ENCODE peak calls at places on chromosomes 4 and X, in six cellular contexts. One of them, this sample, is unnamed.

GRCh38 chr4:181796502-181796901 is 446.7 kb upstream of the TENM3 start:
- DNase-seq in HCT116: no peak
- DNase-seq in GM12878: no peak
- DNase-seq in H1: no peak
- DNase-seq in K562: no peak
- DNase-seq in HepG2: no peak
- DNase-seq in this sample: no peak

GRCh38 chr4:153428816-153429592 is 37.2 kb upstream of the TMEM131L start:
- DNase-seq in HCT116: no peak
- DNase-seq in GM12878: no peak
- DNase-seq in H1: no peak
- DNase-seq in K562: no peak
- DNase-seq in HepG2: no peak
- DNase-seq in this sample: no peak

GRCh38 chrX:104566921-104567501 is 1.0 kb downstream of the IL1RAPL2 start:
- DNase-seq in HCT116: no peak
- DNase-seq in GM12878: no peak
- DNase-seq in H1: no peak
- DNase-seq in K562: no peak
- DNase-seq in HepG2: no peak
- DNase-seq in this sample: peak

GRCh38 chrX:698246-698645 is 67.7 kb downstream of the SHOX start:
- DNase-seq in HCT116: no peak
- DNase-seq in GM12878: no peak
- DNase-seq in H1: no peak
- DNase-seq in K562: no peak
- DNase-seq in HepG2: no peak
- DNase-seq in this sample: no peak

GRCh38 chrX:74063426-74064155 is 240.4 kb upstream of the ZCCHC13 start:
- DNase-seq in HCT116: no peak
- DNase-seq in GM12878: no peak
- DNase-seq in H1: no peak
- DNase-seq in K562: no peak
- DNase-seq in HepG2: no peak
- DNase-seq in this sample: no peak

GRCh38 chr4:133711817-133712216 is 489.8 kb downstream of the PABPC4L start:
- DNase-seq in HCT116: no peak
- DNase-seq in GM12878: no peak
- DNase-seq in H1: no peak
- DNase-seq in K562: no peak
- DNase-seq in HepG2: no peak
- DNase-seq in this sample: no peak

GRCh38 chrX:21528076-21528475 is 130.1 kb downstream of the KLHL34 start:
- DNase-seq in HCT116: no peak
- DNase-seq in GM12878: no peak
- DNase-seq in H1: no peak
- DNase-seq in K562: no peak
- DNase-seq in HepG2: no peak
- DNase-seq in this sample: no peak

GRCh38 chrX:856901-857300 is 226.3 kb downstream of the SHOX start:
- DNase-seq in HCT116: no peak
- DNase-seq in GM12878: no peak
- DNase-seq in H1: no peak
- DNase-seq in K562: no peak
- DNase-seq in HepG2: no peak
- DNase-seq in this sample: no peak

GRCh38 chrX:63186137-63186536 is 165.0 kb downstream of the SPIN4 start:
- DNase-seq in HCT116: peak
- DNase-seq in GM12878: no peak
- DNase-seq in H1: no peak
- DNase-seq in K562: no peak
- DNase-seq in HepG2: no peak
- DNase-seq in this sample: no peak

GRCh38 chr4:89283226-89283974 is 24.2 kb downstream of the GPRIN3 start:
- DNase-seq in HCT116: no peak
- DNase-seq in GM12878: no peak
- DNase-seq in H1: no peak
- DNase-seq in K562: no peak
- DNase-seq in HepG2: peak
- DNase-seq in this sample: no peak

GRCh38 chrX:72297953-72298730 is 7.6 kb downstream of the CITED1 start:
- DNase-seq in HCT116: no peak
- DNase-seq in GM12878: no peak
- DNase-seq in H1: no peak
- DNase-seq in K562: peak
- DNase-seq in HepG2: peak
- DNase-seq in this sample: peak

GRCh38 chrX:56232221-56233082 is at the start of gene KLF8:
- DNase-seq in HCT116: peak
- DNase-seq in GM12878: no peak
- DNase-seq in H1: no peak
- DNase-seq in K562: peak
- DNase-seq in HepG2: no peak
- DNase-seq in this sample: no peak

GRCh38 chr4:119693127-119693526 is 64.5 kb upstream of the PDE5A start:
- DNase-seq in HCT116: no peak
- DNase-seq in GM12878: no peak
- DNase-seq in H1: no peak
- DNase-seq in K562: no peak
- DNase-seq in HepG2: no peak
- DNase-seq in this sample: no peak

GRCh38 chr4:8353912-8354453 is 84.4 kb downstream of the HTRA3 start:
- DNase-seq in HCT116: no peak
- DNase-seq in GM12878: no peak
- DNase-seq in H1: no peak
- DNase-seq in K562: no peak
- DNase-seq in HepG2: no peak
- DNase-seq in this sample: no peak

GRCh38 chr4:25088342-25088952 is 57.7 kb upstream of the LGI2 start:
- DNase-seq in HCT116: no peak
- DNase-seq in GM12878: no peak
- DNase-seq in H1: no peak
- DNase-seq in K562: peak
- DNase-seq in HepG2: no peak
- DNase-seq in this sample: peak

GRCh38 chr4:32133734-32134133 is 1413.6 kb downstream of the PCDH7 start:
- DNase-seq in HCT116: no peak
- DNase-seq in GM12878: no peak
- DNase-seq in H1: no peak
- DNase-seq in K562: no peak
- DNase-seq in HepG2: no peak
- DNase-seq in this sample: no peak

GRCh38 chr4:10456270-10457254 is 664 bp downstream of the ZNF518B start:
- DNase-seq in HCT116: peak
- DNase-seq in GM12878: no peak
- DNase-seq in H1: no peak
- DNase-seq in K562: peak
- DNase-seq in HepG2: no peak
- DNase-seq in this sample: peak

GRCh38 chr4:59247032-59247431 is 1953.1 kb upstream of the ADGRL3 start:
- DNase-seq in HCT116: no peak
- DNase-seq in GM12878: no peak
- DNase-seq in H1: no peak
- DNase-seq in K562: no peak
- DNase-seq in HepG2: peak
- DNase-seq in this sample: peak

GRCh38 chr4:32858971-32859370 is 2138.8 kb downstream of the PCDH7 start:
- DNase-seq in HCT116: peak
- DNase-seq in GM12878: no peak
- DNase-seq in H1: no peak
- DNase-seq in K562: no peak
- DNase-seq in HepG2: no peak
- DNase-seq in this sample: no peak

GRCh38 chr4:53651142-53651720 is 59.9 kb upstream of the LNX1 start:
- DNase-seq in HCT116: no peak
- DNase-seq in GM12878: no peak
- DNase-seq in H1: no peak
- DNase-seq in K562: no peak
- DNase-seq in HepG2: no peak
- DNase-seq in this sample: no peak

GRCh38 chr4:136818811-136819210 is 713.5 kb downstream of the PCDH18 start:
- DNase-seq in HCT116: no peak
- DNase-seq in GM12878: no peak
- DNase-seq in H1: no peak
- DNase-seq in K562: no peak
- DNase-seq in HepG2: no peak
- DNase-seq in this sample: no peak
- TF ChIP-seq YY1 in HCT116: no peak
- TF ChIP-seq YY1 in GM12878: no peak
- TF ChIP-seq YY1 in H1: no peak
- TF ChIP-seq YY1 in K562: no peak
- TF ChIP-seq YY1 in HepG2: no peak
- TF ChIP-seq YY1 in this sample: no peak

DNA sequence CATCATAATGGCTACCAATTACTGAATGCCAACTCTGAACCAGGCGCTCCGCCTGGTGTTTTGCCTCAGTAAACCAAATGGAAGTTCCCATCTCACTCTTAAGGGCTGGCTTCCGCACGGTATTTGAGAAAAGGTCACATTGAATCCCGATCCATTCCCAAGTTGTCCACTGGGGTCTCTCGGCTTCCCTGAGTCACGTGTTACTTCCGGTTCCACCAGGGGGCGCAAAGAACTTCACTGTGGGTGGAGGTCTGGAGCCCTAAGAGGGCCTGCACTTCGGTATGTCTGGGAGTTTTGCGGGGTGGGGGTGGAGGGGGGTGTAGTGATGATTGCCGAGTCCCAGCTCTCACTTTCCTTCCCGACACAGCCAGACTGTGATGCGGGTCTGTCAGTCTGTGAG is 13.4 kb upstream of the NHS start:
- DNase-seq in HCT116: no peak
- DNase-seq in GM12878: no peak
- DNase-seq in H1: no peak
- DNase-seq in K562: peak
- DNase-seq in HepG2: peak
- DNase-seq in this sample: peak
- TF ChIP-seq RAD21 in HCT116: peak
- TF ChIP-seq RAD21 in GM12878: no peak
- TF ChIP-seq RAD21 in H1: peak
- TF ChIP-seq RAD21 in K562: no peak
- TF ChIP-seq RAD21 in HepG2: no peak
- TF ChIP-seq RAD21 in this sample: no peak

GRCh38 chrX:149630681-149631292 is 805 bp downstream of the TMEM185A start:
- DNase-seq in HCT116: no peak
- DNase-seq in GM12878: no peak
- DNase-seq in H1: no peak
- DNase-seq in K562: no peak
- DNase-seq in HepG2: peak
- DNase-seq in this sample: peak
- TF ChIP-seq YY1 in HCT116: no peak
- TF ChIP-seq YY1 in GM12878: no peak
- TF ChIP-seq YY1 in H1: no peak
- TF ChIP-seq YY1 in K562: no peak
- TF ChIP-seq YY1 in HepG2: no peak
- TF ChIP-seq YY1 in this sample: no peak

GRCh38 chrX:29297171-29297800 is 710.0 kb downstream of the IL1RAPL1 start:
- DNase-seq in HCT116: no peak
- DNase-seq in GM12878: no peak
- DNase-seq in H1: no peak
- DNase-seq in K562: no peak
- DNase-seq in HepG2: no peak
- DNase-seq in this sample: no peak

GRCh38 chrX:29299689-29300088 is 712.4 kb downstream of the IL1RAPL1 start:
- DNase-seq in HCT116: peak
- DNase-seq in GM12878: no peak
- DNase-seq in H1: no peak
- DNase-seq in K562: no peak
- DNase-seq in HepG2: no peak
- DNase-seq in this sample: no peak

DNA sequence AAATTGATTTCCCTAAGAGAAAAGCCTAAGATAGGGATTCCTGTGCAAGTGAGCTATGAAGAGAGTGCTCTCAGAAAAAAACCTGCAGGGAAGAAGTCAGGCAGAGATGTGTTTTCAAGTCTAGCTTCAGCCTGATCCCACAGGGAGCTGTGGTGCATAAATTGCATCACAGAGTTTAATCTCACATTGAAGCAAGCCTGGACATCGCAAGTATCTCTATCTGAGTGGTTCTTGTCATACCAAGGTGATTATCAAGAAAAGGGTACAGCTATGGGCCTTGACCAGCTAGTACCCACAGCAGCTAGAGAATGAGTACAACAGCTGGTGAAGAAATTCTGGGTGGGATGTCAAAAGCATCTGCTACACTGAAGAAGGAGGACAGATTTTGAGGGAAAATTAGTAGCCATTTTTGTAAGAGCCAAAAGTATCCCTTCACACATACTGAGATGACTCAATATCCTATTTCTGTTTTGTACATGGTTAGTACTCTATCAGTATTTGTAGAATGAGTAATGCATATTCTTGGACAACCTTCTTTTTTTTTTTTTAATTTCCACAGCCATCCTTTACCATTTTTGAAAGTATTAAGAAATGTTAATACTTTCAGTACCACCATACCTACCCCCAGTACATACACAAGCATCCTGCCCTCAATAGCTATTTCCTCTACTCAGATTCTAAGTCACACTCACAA is 708.9 kb downstream of the IL1RAPL1 start:
- DNase-seq in HCT116: no peak
- DNase-seq in GM12878: no peak
- DNase-seq in H1: no peak
- DNase-seq in K562: no peak
- DNase-seq in HepG2: no peak
- DNase-seq in this sample: no peak
- TF ChIP-seq RAD21 in HCT116: no peak
- TF ChIP-seq RAD21 in GM12878: no peak
- TF ChIP-seq RAD21 in H1: no peak
- TF ChIP-seq RAD21 in K562: no peak
- TF ChIP-seq RAD21 in HepG2: no peak
- TF ChIP-seq RAD21 in this sample: no peak

DNA sequence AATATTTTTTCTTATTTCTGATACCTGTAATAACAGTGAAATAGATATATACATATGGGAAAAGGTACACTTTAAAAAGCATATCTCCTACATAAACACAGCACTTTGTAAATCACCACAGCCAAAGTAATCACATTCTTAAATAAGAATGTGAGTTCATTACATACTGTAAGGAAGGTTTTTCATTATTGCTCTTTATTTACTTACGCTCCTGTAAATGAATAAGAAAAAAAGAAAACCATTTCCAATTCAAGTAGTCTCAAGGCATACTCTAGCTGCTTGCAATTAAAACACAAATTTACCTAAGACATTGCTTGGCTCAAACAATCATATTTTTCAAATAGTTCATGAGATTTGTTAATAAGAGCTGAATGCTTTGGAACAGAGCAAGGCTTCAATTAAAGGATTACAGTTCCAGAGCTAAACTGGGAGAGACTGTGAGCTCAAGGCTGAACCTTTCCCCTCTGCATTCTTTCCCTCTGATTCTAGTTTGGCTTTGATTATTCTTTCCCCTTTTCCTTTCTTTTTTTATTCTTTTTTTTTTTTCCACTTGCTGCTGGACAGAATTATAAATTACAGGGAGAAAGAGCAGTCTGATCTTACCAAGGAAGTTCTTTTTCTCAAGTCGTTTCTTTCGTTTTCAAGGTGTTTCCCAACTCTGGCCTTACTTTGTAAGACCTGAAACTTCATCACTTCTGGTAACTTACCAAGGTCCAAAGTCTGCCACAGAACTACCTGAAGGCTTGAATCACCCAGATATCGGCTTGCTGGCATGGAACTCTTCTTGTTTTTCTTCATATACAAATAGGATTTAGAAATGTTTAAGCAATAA is 278.3 kb downstream of the INPP4B start:
- DNase-seq in HCT116: no peak
- DNase-seq in GM12878: peak
- DNase-seq in H1: no peak
- DNase-seq in K562: no peak
- DNase-seq in HepG2: no peak
- DNase-seq in this sample: no peak
- TF ChIP-seq YY1 in HCT116: no peak
- TF ChIP-seq YY1 in GM12878: no peak
- TF ChIP-seq YY1 in H1: no peak
- TF ChIP-seq YY1 in K562: no peak
- TF ChIP-seq YY1 in HepG2: no peak
- TF ChIP-seq YY1 in this sample: no peak

This sample was measured in SK-N-SH.